ENCODE peak calls at places on chromosomes 11 and 22, in seven cellular contexts. O is activated CD8-positive, alpha-beta T cell treated with anti-CD3 and anti-CD28 coated beads for 36 hours; P is sigmoid colon; U is SK-N-SH; K is fibroblast of lung; A is astrocyte of the spinal cord; G is endothelial cell. Z is an unnamed sample.

GRCh38 chr22:30361916-30362631 is 5.3 kb downstream of the CCDC157 start:
- DNase-seq in O (no peak), P (no peak), U (no peak), K (no peak), A (no peak), G (no peak), Z (no peak)

GRCh38 chr11:102420547-102420946 is 32.0 kb downstream of the TMEM123 start:
- DNase-seq in O (peak; percentile 70), P (no peak), U (no peak), K (no peak), A (no peak), G (no peak), Z (no peak)

GRCh38 chr22:28604961-28605360 is 74.7 kb downstream of the TTC28 start:
- DNase-seq in O (no peak), P (no peak), U (no peak), K (no peak), A (peak; percentile 52), G (no peak), Z (no peak)

GRCh38 chr11:58574851-58575250 is 805 bp downstream of the LPXN start:
- DNase-seq in O (no peak), P (no peak), U (no peak), K (peak; percentile 45), A (peak; percentile 54), G (no peak), Z (peak; percentile 46)

GRCh38 chr11:79244175-79244804 is 196.5 kb downstream of the TENM4 start:
- DNase-seq in O (no peak), P (no peak), U (no peak), K (peak; percentile 95), A (peak; percentile 93), G (no peak), Z (peak; percentile 96)

GRCh38 chr11:93193721-93194120 is 4.1 kb downstream of the SLC36A4 start:
- DNase-seq in O (no peak), P (no peak), U (no peak), K (peak; percentile 12), A (no peak), G (no peak), Z (no peak)

GRCh38 chr11:132898021-132898420 is 634.3 kb downstream of the OPCML start:
- DNase-seq in O (no peak), P (no peak), U (no peak), K (peak; percentile 77), A (peak; percentile 76), G (no peak), Z (peak; percentile 6)

GRCh38 chr11:3006505-3007260 is 14.6 kb upstream of the NAP1L4 start:
- DNase-seq in O (peak; percentile 71), P (peak; percentile 63), U (no peak), K (no peak), A (no peak), G (no peak), Z (no peak)

GRCh38 chr22:21642584-21643448 is 714 bp downstream of the SDF2L1 start:
- DNase-seq in O (peak; percentile 78), P (no peak), U (peak; percentile 71), K (peak; percentile 41), A (peak; percentile 50), G (peak; percentile 75), Z (peak; percentile 45)

GRCh38 chr22:29859976-29860766 is 22.1 kb upstream of the ASCC2 start:
- DNase-seq in O (no peak), P (no peak), U (no peak), K (no peak), A (no peak), G (no peak), Z (no peak)

GRCh38 chr11:119479685-119480275 is 56.8 kb upstream of the THY1 start:
- DNase-seq in O (no peak), P (no peak), U (no peak), K (peak; percentile 60), A (peak; percentile 26), G (peak; percentile 58), Z (peak; percentile 76)

GRCh38 chr22:49269928-49270327 is 557.7 kb downstream of the BRD1 start:
- DNase-seq in O (no peak), P (no peak), U (no peak), K (no peak), A (no peak), G (no peak), Z (no peak)

GRCh38 chr11:66546368-66546965 is at the start of gene ACTN3:
- DNase-seq in O (peak; percentile 26), P (peak; percentile 87), U (peak; percentile 48), K (peak; percentile 37), A (no peak), G (peak; percentile 15), Z (no peak)

GRCh38 chr22:37484115-37485005 is 1.8 kb downstream of the MFNG start:
- DNase-seq in O (peak; percentile 90), P (peak; percentile 83), U (no peak), K (no peak), A (no peak), G (peak; percentile 37), Z (no peak)

GRCh38 chr22:20206709-20207215 is 55.9 kb upstream of the CCDC188 start:
- DNase-seq in O (peak; percentile 43), P (no peak), U (no peak), K (peak; percentile 31), A (no peak), G (no peak), Z (peak; percentile 11)

GRCh38 chr22:31284241-31284745 is 8.0 kb downstream of the PIK3IP1 start:
- DNase-seq in O (no peak), P (peak; percentile 33), U (no peak), K (no peak), A (no peak), G (no peak), Z (no peak)

GRCh38 chr11:35911013-35911412 is 32.8 kb upstream of the LDLRAD3 start:
- DNase-seq in O (no peak), P (no peak), U (no peak), K (no peak), A (peak; percentile 44), G (no peak), Z (no peak)

GRCh38 chr11:112082729-112083128 is 3.8 kb downstream of the TIMM8B start:
- DNase-seq in O (peak; percentile 38), P (no peak), U (no peak), K (peak; percentile 54), A (peak; percentile 44), G (no peak), Z (peak; percentile 78)

GRCh38 chr22:44151661-44152060 is 29.1 kb upstream of the PARVG start:
- DNase-seq in O (no peak), P (no peak), U (no peak), K (peak; percentile 86), A (peak; percentile 76), G (no peak), Z (peak; percentile 56)

GRCh38 chr22:45397806-45398205 is 15.6 kb downstream of the SMC1B start:
- DNase-seq in O (peak; percentile 13), P (no peak), U (no peak), K (no peak), A (no peak), G (no peak), Z (no peak)

GRCh38 chr11:68107689-68108088 is 13.5 kb downstream of the CHKA start:
- DNase-seq in O (no peak), P (peak; percentile 42), U (no peak), K (no peak), A (no peak), G (no peak), Z (no peak)

GRCh38 chr11:73390601-73391565 is 14.7 kb downstream of the RELT start:
- DNase-seq in O (no peak), P (no peak), U (no peak), K (no peak), A (no peak), G (no peak), Z (no peak)

GRCh38 chr11:73389902-73390301 is 13.7 kb downstream of the RELT start:
- DNase-seq in O (no peak), P (no peak), U (no peak), K (no peak), A (no peak), G (no peak), Z (no peak)

GRCh38 chr11:73388241-73389133 is 12.3 kb downstream of the RELT start:
- DNase-seq in O (no peak), P (peak; percentile 74), U (no peak), K (no peak), A (no peak), G (peak; percentile 34), Z (peak; percentile 39)

GRCh38 chr11:73387594-73388021 is 11.4 kb downstream of the RELT start:
- DNase-seq in O (no peak), P (no peak), U (no peak), K (peak; percentile 24), A (peak; percentile 31), G (no peak), Z (no peak)

GRCh38 chr11:73389134-73389525 is 12.9 kb downstream of the RELT start:
- DNase-seq in O (no peak), P (no peak), U (no peak), K (no peak), A (no peak), G (no peak), Z (no peak)
- TF ChIP-seq CTCF in O (no peak), P (no peak), U (no peak), K (no peak), A (no peak), G (no peak), Z (no peak)

DNA sequence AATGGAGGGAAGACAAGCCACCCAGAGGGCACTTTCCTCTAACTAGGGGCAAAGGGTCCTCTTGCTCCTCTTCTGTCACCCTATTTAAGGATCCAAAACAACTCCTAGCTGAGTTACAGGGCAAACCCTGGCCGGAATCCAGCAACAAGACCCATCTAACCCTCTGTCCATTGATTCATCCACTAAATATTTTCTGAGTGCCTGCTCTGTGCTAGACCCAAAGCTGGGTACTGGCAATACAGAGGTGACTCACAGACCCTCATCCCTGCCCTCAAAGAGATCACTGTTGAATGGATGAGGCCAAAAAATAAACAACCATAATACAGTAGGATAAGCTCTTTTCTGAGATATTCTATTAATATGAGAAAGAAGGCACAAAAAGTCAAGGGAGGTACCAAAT is 4.3 kb upstream of the GALNT18 start:
- DNase-seq in O (no peak), P (no peak), U (no peak), K (no peak), A (no peak), G (no peak), Z (no peak)
- TF ChIP-seq CTCF in O (no peak), P (no peak), U (no peak), K (no peak), A (no peak), G (no peak), Z (no peak)

GRCh38 chr11:12100886-12101285 is 9.5 kb upstream of the MICAL2 start:
- DNase-seq in O (no peak), P (no peak), U (no peak), K (no peak), A (no peak), G (no peak), Z (no peak)

GRCh38 chr11:12100429-12100828 is 10.0 kb upstream of the MICAL2 start:
- DNase-seq in O (no peak), P (no peak), U (no peak), K (no peak), A (no peak), G (no peak), Z (no peak)

GRCh38 chr11:12103411-12104225 is 6.8 kb upstream of the MICAL2 start:
- DNase-seq in O (no peak), P (no peak), U (no peak), K (no peak), A (no peak), G (no peak), Z (no peak)

GRCh38 chr11:12101318-12101717 is 9.1 kb upstream of the MICAL2 start:
- DNase-seq in O (no peak), P (no peak), U (no peak), K (no peak), A (no peak), G (no peak), Z (no peak)

GRCh38 chr11:12102588-12103410 is 7.6 kb upstream of the MICAL2 start:
- DNase-seq in O (no peak), P (no peak), U (no peak), K (no peak), A (no peak), G (no peak), Z (no peak)
- TF ChIP-seq CTCF in O (no peak), P (no peak), U (peak; percentile 17), K (peak; percentile 7), A (peak; percentile 8), G (no peak), Z (peak; percentile 46)

GRCh38 chr11:97544401-97544800 is 1154.6 kb downstream of the JRKL start:
- DNase-seq in O (no peak), P (no peak), U (no peak), K (no peak), A (peak; percentile 12), G (no peak), Z (no peak)
- TF ChIP-seq CTCF in O (no peak), P (no peak), U (no peak), K (no peak), A (no peak), G (no peak), Z (no peak)